ENCODE peak calls at places on chromosome 2, in eight cellular contexts. One of them, this sample, is unnamed.
A peak's percentile ranks its signal among the peaks of the same experiment; 100 is the strongest.

GRCh38 chr2:38661306-38661705 is 4.6 kb upstream of the GALM start:
- DNase-seq in fibroblast of villous mesenchyme: no peak
- DNase-seq in fibroblast of mammary gland: peak; percentile 29
- DNase-seq in transverse colon: no peak
- DNase-seq in neural crest cell: no peak
- DNase-seq in OCI-LY7: no peak
- DNase-seq in AG09309: no peak
- DNase-seq in pancreas: no peak
- DNase-seq in this sample: no peak

GRCh38 chr2:128311216-128311754 is 7.4 kb downstream of the HS6ST1 start:
- DNase-seq in fibroblast of villous mesenchyme: no peak
- DNase-seq in fibroblast of mammary gland: no peak
- DNase-seq in transverse colon: no peak
- DNase-seq in neural crest cell: no peak
- DNase-seq in OCI-LY7: no peak
- DNase-seq in AG09309: no peak
- DNase-seq in pancreas: no peak
- DNase-seq in this sample: no peak

GRCh38 chr2:215454519-215454918 is 18.7 kb upstream of the FN1 start:
- DNase-seq in fibroblast of villous mesenchyme: peak; percentile 55
- DNase-seq in fibroblast of mammary gland: peak; percentile 70
- DNase-seq in transverse colon: no peak
- DNase-seq in neural crest cell: no peak
- DNase-seq in OCI-LY7: peak; percentile 33
- DNase-seq in AG09309: no peak
- DNase-seq in pancreas: no peak
- DNase-seq in this sample: peak; percentile 38

GRCh38 chr2:221243758-221244157 is 328.3 kb downstream of the EPHA4 start:
- DNase-seq in fibroblast of villous mesenchyme: no peak
- DNase-seq in fibroblast of mammary gland: no peak
- DNase-seq in transverse colon: no peak
- DNase-seq in neural crest cell: no peak
- DNase-seq in OCI-LY7: peak; percentile 21
- DNase-seq in AG09309: no peak
- DNase-seq in pancreas: no peak
- DNase-seq in this sample: no peak

GRCh38 chr2:143946436-143947385 is 573.2 kb downstream of the ZEB2 start:
- DNase-seq in fibroblast of villous mesenchyme: no peak
- DNase-seq in fibroblast of mammary gland: no peak
- DNase-seq in transverse colon: no peak
- DNase-seq in neural crest cell: no peak
- DNase-seq in OCI-LY7: no peak
- DNase-seq in AG09309: no peak
- DNase-seq in pancreas: no peak
- DNase-seq in this sample: no peak

GRCh38 chr2:201322772-201323171 is 34.4 kb downstream of the FLACC1 start:
- DNase-seq in fibroblast of villous mesenchyme: no peak
- DNase-seq in fibroblast of mammary gland: no peak
- DNase-seq in transverse colon: no peak
- DNase-seq in neural crest cell: no peak
- DNase-seq in OCI-LY7: no peak
- DNase-seq in AG09309: no peak
- DNase-seq in pancreas: no peak
- DNase-seq in this sample: no peak

GRCh38 chr2:219497495-219498279 is 1.0 kb upstream of the GMPPA start:
- DNase-seq in fibroblast of villous mesenchyme: peak; percentile 87
- DNase-seq in fibroblast of mammary gland: peak; percentile 73
- DNase-seq in transverse colon: peak; percentile 95
- DNase-seq in neural crest cell: peak; percentile 60
- DNase-seq in OCI-LY7: no peak
- DNase-seq in AG09309: peak; percentile 37
- DNase-seq in pancreas: peak; percentile 91
- DNase-seq in this sample: peak; percentile 85

GRCh38 chr2:73101626-73102256 is 11.0 kb downstream of the RAB11FIP5 start:
- DNase-seq in fibroblast of villous mesenchyme: no peak
- DNase-seq in fibroblast of mammary gland: no peak
- DNase-seq in transverse colon: no peak
- DNase-seq in neural crest cell: no peak
- DNase-seq in OCI-LY7: no peak
- DNase-seq in AG09309: no peak
- DNase-seq in pancreas: no peak
- DNase-seq in this sample: no peak

GRCh38 chr2:182366625-182367024 is 60.2 kb downstream of the PDE1A start:
- DNase-seq in fibroblast of villous mesenchyme: peak; percentile 96
- DNase-seq in fibroblast of mammary gland: peak; percentile 92
- DNase-seq in transverse colon: no peak
- DNase-seq in neural crest cell: no peak
- DNase-seq in OCI-LY7: no peak
- DNase-seq in AG09309: peak; percentile 59
- DNase-seq in pancreas: no peak
- DNase-seq in this sample: no peak

GRCh38 chr2:30382995-30383394 is 64.1 kb upstream of the LCLAT1 start:
- DNase-seq in fibroblast of villous mesenchyme: no peak
- DNase-seq in fibroblast of mammary gland: no peak
- DNase-seq in transverse colon: no peak
- DNase-seq in neural crest cell: no peak
- DNase-seq in OCI-LY7: no peak
- DNase-seq in AG09309: no peak
- DNase-seq in pancreas: no peak
- DNase-seq in this sample: no peak

GRCh38 chr2:108813732-108814131 is 27.2 kb downstream of the CCDC138 start:
- DNase-seq in fibroblast of villous mesenchyme: no peak
- DNase-seq in fibroblast of mammary gland: peak; percentile 11
- DNase-seq in transverse colon: no peak
- DNase-seq in neural crest cell: no peak
- DNase-seq in OCI-LY7: no peak
- DNase-seq in AG09309: no peak
- DNase-seq in pancreas: no peak
- DNase-seq in this sample: no peak

GRCh38 chr2:39128919-39129391 is 8.1 kb upstream of the SOS1 start:
- DNase-seq in fibroblast of villous mesenchyme: peak; percentile 60
- DNase-seq in fibroblast of mammary gland: peak; percentile 64
- DNase-seq in transverse colon: peak; percentile 42
- DNase-seq in neural crest cell: no peak
- DNase-seq in OCI-LY7: peak; percentile 64
- DNase-seq in AG09309: no peak
- DNase-seq in pancreas: no peak
- DNase-seq in this sample: no peak

GRCh38 chr2:47187124-47187523 is 32.0 kb upstream of the STPG4 start:
- DNase-seq in fibroblast of villous mesenchyme: no peak
- DNase-seq in fibroblast of mammary gland: no peak
- DNase-seq in transverse colon: no peak
- DNase-seq in neural crest cell: no peak
- DNase-seq in OCI-LY7: no peak
- DNase-seq in AG09309: no peak
- DNase-seq in pancreas: no peak
- DNase-seq in this sample: no peak

GRCh38 chr2:61727746-61728145 is 126.1 kb downstream of the FAM161A start:
- DNase-seq in fibroblast of villous mesenchyme: peak; percentile 10
- DNase-seq in fibroblast of mammary gland: no peak
- DNase-seq in transverse colon: no peak
- DNase-seq in neural crest cell: no peak
- DNase-seq in OCI-LY7: no peak
- DNase-seq in AG09309: no peak
- DNase-seq in pancreas: no peak
- DNase-seq in this sample: no peak

GRCh38 chr2:126838718-126838985 is 60.0 kb upstream of the TEX51 start:
- DNase-seq in fibroblast of villous mesenchyme: no peak
- DNase-seq in fibroblast of mammary gland: no peak
- DNase-seq in transverse colon: no peak
- DNase-seq in neural crest cell: no peak
- DNase-seq in OCI-LY7: no peak
- DNase-seq in AG09309: no peak
- DNase-seq in pancreas: no peak
- DNase-seq in this sample: no peak
- TF ChIP-seq CTCF in fibroblast of villous mesenchyme: no peak
- TF ChIP-seq CTCF in fibroblast of mammary gland: no peak
- TF ChIP-seq CTCF in transverse colon: no peak
- TF ChIP-seq CTCF in neural crest cell: no peak
- TF ChIP-seq CTCF in OCI-LY7: no peak
- TF ChIP-seq CTCF in AG09309: no peak
- TF ChIP-seq CTCF in pancreas: no peak
- TF ChIP-seq CTCF in this sample: no peak

DNA sequence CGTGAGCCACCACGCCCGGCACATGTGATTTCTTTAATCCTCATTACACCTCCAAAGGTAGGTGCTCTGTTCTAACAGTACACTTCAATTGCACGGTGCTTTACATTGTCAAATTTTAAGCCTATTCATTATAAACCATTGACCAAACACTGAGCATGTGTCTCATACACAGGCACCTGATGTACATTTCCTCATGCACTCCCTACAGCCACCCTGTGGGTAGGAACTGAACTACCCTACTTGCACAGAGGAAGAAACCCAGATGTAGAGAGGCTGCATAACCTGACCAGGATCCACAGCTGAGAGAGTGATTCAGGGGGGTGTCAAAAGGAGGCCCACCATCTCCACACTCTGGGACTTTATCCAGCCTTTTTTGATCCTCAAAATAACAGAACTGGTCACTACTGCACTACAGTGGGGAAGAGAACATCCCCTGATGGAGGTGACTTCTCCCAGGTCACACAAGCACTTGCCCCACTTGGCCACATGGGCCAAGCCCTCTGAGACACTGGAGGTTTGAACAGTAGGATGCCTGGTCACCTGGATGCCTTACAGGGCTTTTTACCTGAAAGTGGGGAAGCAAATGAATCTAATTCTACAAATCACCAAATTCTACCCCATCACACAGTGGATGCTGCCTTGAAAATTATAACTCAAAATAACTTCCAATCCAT is 6.9 kb upstream of the DPYSL5 start:
- DNase-seq in fibroblast of villous mesenchyme: no peak
- DNase-seq in fibroblast of mammary gland: no peak
- DNase-seq in transverse colon: no peak
- DNase-seq in neural crest cell: no peak
- DNase-seq in OCI-LY7: peak; percentile 22
- DNase-seq in AG09309: no peak
- DNase-seq in pancreas: no peak
- DNase-seq in this sample: no peak
- TF ChIP-seq CTCF in fibroblast of villous mesenchyme: peak; percentile 25
- TF ChIP-seq CTCF in fibroblast of mammary gland: peak; percentile 16
- TF ChIP-seq CTCF in transverse colon: no peak
- TF ChIP-seq CTCF in neural crest cell: peak; percentile 31
- TF ChIP-seq CTCF in OCI-LY7: peak; percentile 40
- TF ChIP-seq CTCF in AG09309: peak; percentile 13
- TF ChIP-seq CTCF in pancreas: no peak
- TF ChIP-seq CTCF in this sample: no peak

DNA sequence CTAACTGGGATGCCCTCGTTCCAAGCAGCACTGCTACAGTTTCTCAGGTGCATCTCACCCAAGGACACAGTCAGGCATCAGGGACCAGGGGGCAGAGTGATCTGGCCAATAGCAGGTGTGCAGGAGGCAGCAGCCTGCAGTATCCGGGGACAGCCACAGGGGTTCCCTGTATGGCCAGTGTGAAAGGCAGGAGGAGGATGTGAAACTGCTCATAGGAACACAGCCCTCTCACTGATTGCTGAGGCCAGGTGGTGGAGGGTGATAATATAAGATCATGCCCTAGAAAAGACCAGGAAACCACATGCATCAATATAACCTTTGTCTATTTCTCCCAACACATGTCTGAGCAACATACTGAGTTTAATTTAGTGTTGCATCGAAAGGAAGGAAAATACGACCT is 112.7 kb upstream of the TACR1 start:
- DNase-seq in fibroblast of villous mesenchyme: no peak
- DNase-seq in fibroblast of mammary gland: no peak
- DNase-seq in transverse colon: peak; percentile 22
- DNase-seq in neural crest cell: no peak
- DNase-seq in OCI-LY7: peak; percentile 90
- DNase-seq in AG09309: no peak
- DNase-seq in pancreas: no peak
- DNase-seq in this sample: peak; percentile 69
- TF ChIP-seq CTCF in fibroblast of villous mesenchyme: peak; percentile 24
- TF ChIP-seq CTCF in fibroblast of mammary gland: no peak
- TF ChIP-seq CTCF in transverse colon: no peak
- TF ChIP-seq CTCF in neural crest cell: peak; percentile 35
- TF ChIP-seq CTCF in OCI-LY7: peak; percentile 77
- TF ChIP-seq CTCF in AG09309: no peak
- TF ChIP-seq CTCF in pancreas: no peak
- TF ChIP-seq CTCF in this sample: peak; percentile 60

DNA sequence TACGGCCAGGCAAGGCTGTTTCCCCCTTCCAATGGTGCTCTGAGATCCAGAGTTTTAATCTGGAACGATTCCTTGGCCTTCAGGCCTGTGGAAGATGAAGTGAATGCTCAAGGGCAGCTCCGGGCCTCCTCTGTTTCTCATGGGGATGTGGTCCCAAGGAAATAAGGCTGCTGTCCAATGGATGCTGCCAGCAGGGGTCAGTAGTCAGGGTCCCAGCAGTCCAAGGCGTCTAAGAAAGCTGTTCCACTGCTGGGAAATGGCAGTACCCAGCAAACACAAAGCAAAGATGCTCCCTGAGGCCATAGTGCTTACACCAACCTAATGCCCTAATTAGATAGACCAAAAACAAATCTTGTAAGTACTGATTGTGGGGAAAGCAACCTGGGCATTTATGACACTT is 12.5 kb downstream of the NMS start:
- DNase-seq in fibroblast of villous mesenchyme: no peak
- DNase-seq in fibroblast of mammary gland: no peak
- DNase-seq in transverse colon: no peak
- DNase-seq in neural crest cell: no peak
- DNase-seq in OCI-LY7: peak; percentile 4
- DNase-seq in AG09309: no peak
- DNase-seq in pancreas: no peak
- DNase-seq in this sample: peak; percentile 21
- TF ChIP-seq CTCF in fibroblast of villous mesenchyme: no peak
- TF ChIP-seq CTCF in fibroblast of mammary gland: peak; percentile 30
- TF ChIP-seq CTCF in transverse colon: no peak
- TF ChIP-seq CTCF in neural crest cell: no peak
- TF ChIP-seq CTCF in OCI-LY7: peak; percentile 64
- TF ChIP-seq CTCF in AG09309: peak; percentile 22
- TF ChIP-seq CTCF in pancreas: no peak
- TF ChIP-seq CTCF in this sample: no peak

GRCh38 chr2:5841126-5841525 is 148.9 kb downstream of the SOX11 start:
- DNase-seq in fibroblast of villous mesenchyme: no peak
- DNase-seq in fibroblast of mammary gland: no peak
- DNase-seq in transverse colon: no peak
- DNase-seq in neural crest cell: no peak
- DNase-seq in OCI-LY7: no peak
- DNase-seq in AG09309: no peak
- DNase-seq in pancreas: no peak
- DNase-seq in this sample: no peak
- TF ChIP-seq CTCF in fibroblast of villous mesenchyme: no peak
- TF ChIP-seq CTCF in fibroblast of mammary gland: no peak
- TF ChIP-seq CTCF in transverse colon: no peak
- TF ChIP-seq CTCF in neural crest cell: no peak
- TF ChIP-seq CTCF in OCI-LY7: no peak
- TF ChIP-seq CTCF in AG09309: no peak
- TF ChIP-seq CTCF in pancreas: no peak
- TF ChIP-seq CTCF in this sample: no peak